ENCODE peak calls at places on chromosomes 6 and 20, in five cellular contexts. V is cardiac muscle cell, N is trophoblast cell, D is foreskin keratinocyte, J is heart right ventricle. B is an unnamed sample.

GRCh38 chr20:18144541-18145099 is 7.0 kb downstream of the KAT14 start:
- DNase-seq in V (no peak), N (peak), D (peak), J (no peak), B (no peak)

GRCh38 chr6:109300874-109301273 is 81.4 kb downstream of the CD164 start:
- DNase-seq in V (no peak), N (no peak), D (no peak), J (no peak), B (no peak)

GRCh38 chr6:2799936-2800527 is 34.8 kb downstream of the WRNIP1 start:
- DNase-seq in V (no peak), N (no peak), D (no peak), J (no peak), B (no peak)

GRCh38 chr6:16239798-16240123 is 1.4 kb downstream of the GMPR start:
- DNase-seq in V (no peak), N (no peak), D (no peak), J (peak), B (no peak)

GRCh38 chr20:25470045-25470444 is 62.6 kb downstream of the GINS1 start:
- DNase-seq in V (peak), N (peak), D (no peak), J (no peak), B (no peak)

GRCh38 chr20:49901588-49901987 is 13.7 kb downstream of the SPATA2 start:
- DNase-seq in V (no peak), N (no peak), D (no peak), J (no peak), B (no peak)

GRCh38 chr20:37615507-37616425 is 78.1 kb upstream of the CTNNBL1 start:
- DNase-seq in V (no peak), N (peak), D (peak), J (no peak), B (no peak)

GRCh38 chr20:12287575-12287974 is 369.9 kb downstream of the BTBD3 start:
- DNase-seq in V (no peak), N (peak), D (peak), J (no peak), B (peak)

GRCh38 chr20:58308680-58309527 is 611 bp upstream of the RAB22A start:
- DNase-seq in V (peak), N (peak), D (no peak), J (peak), B (no peak)

GRCh38 chr6:39342692-39343460 is 20.4 kb upstream of the KCNK16 start:
- DNase-seq in V (no peak), N (no peak), D (no peak), J (no peak), B (no peak)

GRCh38 chr6:36355819-36356218 is 19.1 kb upstream of the BNIP5 start:
- DNase-seq in V (peak), N (no peak), D (no peak), J (no peak), B (no peak)

GRCh38 chr6:5827061-5828037 is 179.4 kb downstream of the NRN1 start:
- DNase-seq in V (no peak), N (no peak), D (no peak), J (no peak), B (no peak)

GRCh38 chr6:18280084-18280483 is 15.8 kb upstream of the DEK start:
- DNase-seq in V (no peak), N (no peak), D (no peak), J (no peak), B (no peak)

GRCh38 chr6:105210932-105211531 is 31.2 kb upstream of the POPDC3 start:
- DNase-seq in V (no peak), N (no peak), D (no peak), J (no peak), B (no peak)

GRCh38 chr20:50772418-50773185 is 22.3 kb upstream of the BCAS4 start:
- DNase-seq in V (no peak), N (no peak), D (no peak), J (no peak), B (no peak)

GRCh38 chr6:120735641-120736040 is 598.6 kb downstream of the TBC1D32 start:
- DNase-seq in V (peak), N (no peak), D (peak), J (no peak), B (peak)

GRCh38 chr20:33575302-33575701 is 85.4 kb downstream of the CBFA2T2 start:
- DNase-seq in V (peak), N (no peak), D (no peak), J (no peak), B (no peak)

GRCh38 chr6:53306819-53307347 is 41.9 kb downstream of the ELOVL5 start:
- DNase-seq in V (no peak), N (no peak), D (peak), J (no peak), B (peak)
- H3K27ac ChIP-seq in V (no peak), N (no peak), D (peak), J (no peak), B (peak)

DNA sequence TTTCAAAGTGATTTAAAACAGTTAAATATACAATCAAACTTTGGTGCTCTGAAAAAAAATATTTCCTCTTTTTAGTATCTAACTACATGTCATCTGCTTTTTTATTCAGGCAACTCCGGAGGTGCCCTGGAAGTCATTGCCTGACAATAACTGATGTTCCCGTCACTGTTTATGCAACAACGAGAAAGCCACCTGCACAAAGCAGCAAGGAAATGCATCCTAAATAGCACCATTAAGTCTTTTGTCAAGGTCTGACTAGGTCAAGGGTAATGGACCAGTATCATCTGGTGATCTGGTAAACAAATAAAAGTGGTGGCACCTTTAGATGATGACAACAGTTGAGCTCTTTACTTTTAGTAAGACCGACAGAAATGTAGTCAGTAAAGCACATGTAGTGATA is 13.2 kb downstream of the FAM229B start:
- DNase-seq in V (no peak), N (no peak), D (no peak), J (no peak), B (no peak)
- H3K27ac ChIP-seq in V (no peak), N (no peak), D (no peak), J (peak), B (no peak)

GRCh38 chr6:20210158-20210557 is 2.1 kb downstream of the MBOAT1 start:
- DNase-seq in V (no peak), N (no peak), D (no peak), J (no peak), B (no peak)

GRCh38 chr6:20213271-20213798 is 1.1 kb upstream of the MBOAT1 start:
- DNase-seq in V (no peak), N (no peak), D (no peak), J (no peak), B (no peak)

GRCh38 chr6:20211037-20211940 is 980 bp downstream of the MBOAT1 start:
- DNase-seq in V (no peak), N (peak), D (peak), J (no peak), B (peak)

GRCh38 chr6:20212392-20213111 is at the start of gene MBOAT1:
- DNase-seq in V (peak), N (peak), D (peak), J (peak), B (no peak)

DNA sequence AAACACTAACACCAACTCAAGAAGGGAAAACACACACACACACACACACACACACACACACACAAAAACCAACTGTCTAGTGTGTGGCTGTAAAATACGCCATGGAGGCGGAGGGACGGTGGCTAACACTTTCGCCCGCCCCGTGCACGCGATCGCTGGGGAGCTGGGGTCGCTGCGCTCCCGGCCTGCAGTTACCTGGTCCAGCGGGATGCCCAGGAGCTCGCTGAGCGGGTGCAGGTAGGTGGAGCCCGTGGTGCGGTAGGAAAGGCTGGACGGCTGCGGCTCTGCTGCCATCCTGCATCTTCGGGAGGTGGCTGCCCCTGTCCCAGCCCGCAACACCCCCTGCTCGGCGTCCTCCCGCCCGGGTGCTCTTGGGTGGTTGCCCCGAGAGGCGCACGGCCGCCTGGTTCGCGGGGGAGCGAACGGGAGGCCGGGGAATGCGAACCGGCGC is 303 bp downstream of the MBOAT1 start:
- DNase-seq in V (peak), N (peak), D (peak), J (no peak), B (no peak)
- H3K27ac ChIP-seq in V (peak), N (peak), D (peak), J (peak), B (peak)

GRCh38 chr6:6891949-6892461 is 215.8 kb upstream of the RREB1 start:
- DNase-seq in V (no peak), N (peak), D (peak), J (no peak), B (peak)

GRCh38 chr6:6893701-6894100 is 214.1 kb upstream of the RREB1 start:
- DNase-seq in V (no peak), N (no peak), D (no peak), J (no peak), B (peak)

GRCh38 chr6:6891074-6891754 is 216.5 kb upstream of the RREB1 start:
- DNase-seq in V (no peak), N (peak), D (no peak), J (no peak), B (no peak)

GRCh38 chr6:6890400-6890858 is 217.3 kb upstream of the RREB1 start:
- DNase-seq in V (peak), N (no peak), D (no peak), J (peak), B (no peak)

DNA sequence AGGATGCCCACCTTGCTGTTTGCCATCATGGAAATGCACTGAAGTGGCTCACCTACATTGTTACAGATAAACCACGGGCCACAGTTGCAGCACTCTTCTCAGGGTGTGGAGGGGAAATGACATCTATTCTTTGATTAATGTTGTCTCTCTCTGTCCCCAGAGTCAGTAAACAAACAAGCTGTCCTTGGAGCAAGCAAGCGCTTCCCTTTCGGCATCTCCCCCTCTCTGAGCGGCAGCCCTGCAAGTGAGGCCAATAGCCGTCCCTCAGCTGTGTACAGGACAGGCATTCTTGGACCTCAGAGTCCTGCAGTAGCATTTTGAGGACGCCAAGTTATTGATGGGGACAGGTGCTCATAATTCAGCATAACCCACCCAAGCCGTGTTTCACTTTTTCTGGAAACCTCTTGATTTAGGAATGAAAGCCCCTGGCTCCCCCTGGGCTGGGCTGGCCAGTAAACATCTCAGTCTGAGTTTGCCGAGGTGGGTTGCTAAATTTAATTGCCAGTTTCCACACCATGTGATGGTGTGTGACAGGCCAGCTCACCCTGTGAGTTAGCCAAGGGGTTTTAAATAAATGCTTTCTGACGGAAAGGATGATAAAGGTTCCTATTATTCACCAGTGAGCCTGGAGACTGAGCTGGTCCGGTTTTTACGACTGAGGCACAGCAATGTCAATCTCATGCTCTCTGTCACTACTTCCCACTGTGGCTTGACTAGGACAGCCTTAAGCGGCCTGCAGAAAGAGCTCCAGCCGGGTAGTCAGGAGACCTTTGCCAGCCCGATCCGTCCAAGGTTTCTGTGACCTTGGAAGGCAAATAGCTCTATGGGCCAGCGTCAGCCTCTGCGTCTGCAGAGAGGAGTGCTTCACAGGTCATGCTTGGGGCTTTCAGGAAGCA is 214.8 kb upstream of the RREB1 start:
- DNase-seq in V (no peak), N (no peak), D (no peak), J (peak), B (no peak)
- H3K27ac ChIP-seq in V (peak), N (no peak), D (peak), J (peak), B (peak)

GRCh38 chr6:156279306-156279969 is 497.7 kb upstream of the ARID1B start:
- DNase-seq in V (no peak), N (no peak), D (no peak), J (no peak), B (no peak)
- H3K27ac ChIP-seq in V (no peak), N (no peak), D (no peak), J (no peak), B (no peak)

GRCh38 chr6:7467007-7467897 is 74.2 kb upstream of the DSP start:
- DNase-seq in V (peak), N (peak), D (no peak), J (peak), B (no peak)
- H3K27ac ChIP-seq in V (peak), N (peak), D (peak), J (peak), B (no peak)

DNA sequence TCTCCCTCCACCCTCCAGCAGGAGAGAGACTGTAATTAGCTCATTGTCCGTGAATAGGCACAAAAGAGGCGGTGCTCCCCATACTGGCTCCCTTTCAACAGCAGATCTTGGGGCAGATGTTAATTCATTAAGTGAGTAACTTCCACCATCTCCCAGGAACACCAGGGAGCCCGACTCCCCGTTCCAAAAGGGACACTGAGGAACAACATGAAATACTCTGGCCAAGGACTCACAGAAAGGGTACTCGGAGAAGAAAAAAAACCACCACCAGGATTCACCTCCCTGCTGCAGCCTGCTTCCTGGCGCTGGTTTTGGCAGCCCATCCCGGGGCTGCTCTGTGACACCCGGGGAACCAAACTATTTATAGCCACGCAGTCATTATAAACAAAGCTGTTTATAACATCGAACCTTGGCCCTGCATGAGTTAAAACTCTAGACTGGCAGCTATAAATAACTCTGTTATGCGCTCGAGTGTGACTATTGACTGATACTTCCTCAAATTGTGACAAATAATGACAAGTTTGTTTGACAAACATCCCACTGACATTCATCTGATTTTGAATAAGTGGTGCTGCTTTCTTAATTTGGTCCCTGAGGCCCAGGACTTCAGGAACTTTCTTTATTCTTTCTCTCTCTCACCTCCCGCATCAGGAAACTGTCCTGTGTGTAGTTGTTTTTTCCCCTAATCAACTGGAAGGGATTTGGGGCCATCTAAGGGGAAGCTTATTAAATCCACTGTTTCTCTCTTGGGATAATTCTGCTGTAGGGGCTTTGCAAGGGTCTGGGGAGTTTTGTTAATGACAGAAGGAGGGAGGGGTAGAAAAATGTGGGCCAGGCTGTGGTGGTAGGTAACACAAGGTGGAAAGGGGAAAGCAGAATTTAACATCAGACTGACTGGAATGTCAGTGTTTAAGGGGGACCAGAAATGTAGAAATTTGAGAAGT is 521.6 kb downstream of the CD83 start:
- DNase-seq in V (peak), N (peak), D (peak), J (peak), B (no peak)
- H3K27ac ChIP-seq in V (peak), N (no peak), D (no peak), J (peak), B (no peak)

GRCh38 chr6:21886601-21887091 is 293.1 kb downstream of the SOX4 start:
- DNase-seq in V (peak), N (no peak), D (no peak), J (no peak), B (no peak)
- H3K27ac ChIP-seq in V (peak), N (peak), D (no peak), J (no peak), B (peak)

GRCh38 chr20:52763321-52763853 is 208.8 kb upstream of the TSHZ2 start:
- DNase-seq in V (no peak), N (no peak), D (no peak), J (no peak), B (no peak)
- H3K27ac ChIP-seq in V (no peak), N (no peak), D (no peak), J (no peak), B (no peak)

B was measured in epithelial cell of prostate.